ENCODE peak calls at places on chromosomes 2 and 18, in nine cellular contexts. B is psoas muscle, F is cardiac muscle cell, D is body of pancreas, X is HCT116, N is GM23248, V is spleen, T is heart left ventricle, O is mesenchymal stem cell. R is an unnamed sample. For H3K27me3 and H3K4me1, the result is how much of the 10 kb centered on the place peaks cover.

GRCh38 chr2:218400930-218401833 is 1.5 kb downstream of the CTDSP1 start:
- DNase-seq in B (no peak), F (peak), D (peak), X (no peak), N (peak), V (peak), T (peak), O (no peak), R (no peak)

GRCh38 chr2:55048925-55049793 is 1.1 kb downstream of the RTN4 start:
- DNase-seq in B (peak), F (peak), D (peak), X (peak), N (peak), V (peak), T (peak), O (peak), R (peak)

GRCh38 chr2:60299179-60299578 is 254.3 kb downstream of the BCL11A start:
- DNase-seq in B (no peak), F (no peak), D (peak), X (no peak), N (no peak), V (no peak), T (no peak), O (no peak), R (no peak)

GRCh38 chr2:155377931-155378444 is 679.5 kb downstream of the KCNJ3 start:
- DNase-seq in B (no peak), F (no peak), D (no peak), X (no peak), N (peak), V (no peak), T (no peak), O (no peak), R (no peak)

GRCh38 chr2:176398783-176399182 is 129.5 kb downstream of the MTX2 start:
- DNase-seq in B (no peak), F (no peak), D (no peak), X (no peak), N (peak), V (no peak), T (no peak), O (peak), R (no peak)

GRCh38 chr2:101337877-101338276 is 29.4 kb upstream of the RNF149 start:
- DNase-seq in B (no peak), F (no peak), D (no peak), X (no peak), N (peak), V (no peak), T (no peak), O (peak), R (no peak)

GRCh38 chr2:42545023-42545713 is 23.3 kb upstream of the MTA3 start:
- DNase-seq in B (no peak), F (no peak), D (no peak), X (no peak), N (no peak), V (no peak), T (no peak), O (no peak), R (no peak)

GRCh38 chr18:63237911-63238710 is 81.5 kb downstream of the BCL2 start:
- DNase-seq in B (peak), F (peak), D (peak), X (peak), N (peak), V (no peak), T (peak), O (peak), R (no peak)

GRCh38 chr2:15912203-15912602 is 28.1 kb upstream of the MYCN start:
- DNase-seq in B (peak), F (no peak), D (peak), X (no peak), N (peak), V (no peak), T (peak), O (peak), R (peak)

GRCh38 chr2:137942037-137942784 is 22.1 kb upstream of the HNMT start:
- DNase-seq in B (no peak), F (peak), D (no peak), X (no peak), N (no peak), V (no peak), T (no peak), O (no peak), R (no peak)

GRCh38 chr18:21345851-21346250 is 103.8 kb downstream of the GREB1L start:
- DNase-seq in B (no peak), F (no peak), D (no peak), X (no peak), N (no peak), V (no peak), T (no peak), O (no peak), R (no peak)

GRCh38 chr2:133843091-133843490 is 274.8 kb upstream of the NCKAP5 start:
- DNase-seq in B (no peak), F (no peak), D (no peak), X (no peak), N (peak), V (no peak), T (no peak), O (no peak), R (no peak)
- H3K27ac ChIP-seq in B (no peak), F (no peak), D (no peak), X (no peak), N (no peak), V (no peak), T (no peak), O (no peak), R (no peak)

GRCh38 chr2:177646241-177646640 is 253.7 kb downstream of the AGPS start:
- DNase-seq in B (no peak), F (no peak), D (no peak), X (no peak), N (no peak), V (no peak), T (no peak), O (no peak), R (no peak)

GRCh38 chr2:177645241-177645640 is 252.7 kb downstream of the AGPS start:
- DNase-seq in B (no peak), F (no peak), D (no peak), X (no peak), N (no peak), V (no peak), T (no peak), O (no peak), R (no peak)

GRCh38 chr2:177651833-177652232 is 259.3 kb downstream of the AGPS start:
- DNase-seq in B (no peak), F (peak), D (no peak), X (no peak), N (no peak), V (no peak), T (no peak), O (no peak), R (peak)

GRCh38 chr2:177646791-177647190 is 254.2 kb downstream of the AGPS start:
- DNase-seq in B (no peak), F (no peak), D (no peak), X (no peak), N (no peak), V (no peak), T (no peak), O (no peak), R (no peak)

DNA sequence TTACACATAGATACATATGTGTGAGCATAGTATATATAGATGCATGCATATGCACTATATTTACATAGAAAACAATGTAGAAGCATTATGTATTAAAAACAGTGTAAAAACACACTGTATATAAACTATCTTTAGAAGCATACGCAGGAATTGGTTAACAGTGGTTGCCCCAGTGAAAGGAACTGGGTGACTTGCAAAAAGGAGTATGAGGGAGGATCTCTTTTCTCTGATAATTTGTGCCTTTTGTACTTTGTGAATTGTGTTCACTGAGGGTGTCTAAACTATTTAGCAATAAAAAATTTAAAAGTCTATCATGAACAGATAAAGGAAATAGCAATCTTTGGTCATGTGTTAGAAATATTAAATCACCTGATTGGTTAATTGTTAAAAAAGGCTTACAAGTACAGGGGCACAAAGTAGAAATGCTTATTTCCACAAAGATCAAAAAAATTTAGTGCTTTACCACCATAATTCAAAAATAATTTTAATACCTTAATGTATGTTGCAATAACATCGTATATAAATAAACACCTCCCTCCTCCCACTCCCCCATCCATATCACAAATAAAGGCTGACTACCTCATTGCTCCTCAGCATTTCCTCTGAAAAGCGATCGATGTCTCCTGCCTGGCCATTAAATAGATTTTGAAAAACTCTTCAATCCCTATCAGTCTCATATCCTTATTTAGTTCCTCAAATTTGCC is 257.1 kb downstream of the AGPS start:
- DNase-seq in B (no peak), F (no peak), D (no peak), X (no peak), N (no peak), V (no peak), T (no peak), O (no peak), R (no peak)
- H3K27me3 ChIP-seq in B (under half), F (under half), D (under half), X (under half), N (under half), V (under half), T (under half), O (under half), R (under half)

DNA sequence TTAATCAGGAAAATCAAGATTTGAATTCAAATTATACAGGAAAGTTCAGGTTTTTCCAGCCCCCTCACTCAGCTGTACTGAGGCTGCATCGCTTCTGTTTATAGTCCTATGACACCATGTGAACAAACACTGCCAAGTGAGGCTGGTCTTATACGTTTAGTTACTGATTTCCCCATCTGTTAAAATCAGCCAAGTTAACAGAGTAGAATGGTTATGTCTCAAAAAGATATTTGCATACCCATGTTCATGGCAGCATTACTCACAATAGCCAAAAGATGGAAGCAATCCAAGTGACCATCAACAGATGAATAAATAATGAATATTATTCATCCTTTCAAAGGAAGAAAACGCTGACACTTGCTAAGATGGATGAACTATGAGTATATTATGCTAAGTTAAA is 43.8 kb downstream of the REEP1 start:
- DNase-seq in B (no peak), F (no peak), D (no peak), X (no peak), N (no peak), V (no peak), T (no peak), O (no peak), R (no peak)
- H3K4me1 ChIP-seq in B (half or more), F (under half), D (under half), X (under half), N (under half), V (under half), T (under half), O (under half), R (under half)

DNA sequence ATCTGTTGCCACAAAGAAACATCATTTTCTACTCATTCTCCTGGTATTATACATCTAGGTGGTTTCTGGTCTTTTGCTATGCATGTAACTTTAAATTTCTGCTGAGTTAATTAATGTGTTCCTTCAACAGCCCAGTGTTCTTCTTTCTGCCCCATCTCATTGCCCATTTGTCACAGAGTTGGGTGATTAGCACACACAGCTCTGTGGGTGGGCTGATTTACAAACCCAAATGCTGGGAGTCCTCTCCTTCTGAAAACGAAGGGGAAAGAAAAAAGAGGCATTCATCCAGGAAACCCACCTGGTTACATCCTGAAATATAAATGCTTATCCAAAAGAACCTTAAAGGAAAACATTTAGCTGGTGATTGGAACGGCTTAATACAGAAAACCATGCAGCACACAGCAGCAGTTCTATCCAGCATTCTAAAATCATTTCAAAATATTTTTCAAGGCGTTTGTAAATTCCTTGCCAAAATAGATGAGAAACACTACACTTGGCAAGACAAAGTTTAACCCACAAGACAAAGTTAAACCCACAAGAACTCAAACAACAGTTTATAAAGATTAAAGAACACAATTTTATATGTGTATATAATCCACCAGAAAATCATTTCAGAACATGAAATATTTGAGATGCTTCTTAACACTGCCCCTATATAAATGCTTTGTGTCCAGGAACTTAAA is 177.9 kb downstream of the ANTXR1 start:
- DNase-seq in B (no peak), F (no peak), D (no peak), X (no peak), N (peak), V (no peak), T (no peak), O (no peak), R (no peak)
- H3K27ac ChIP-seq in B (no peak), F (no peak), D (no peak), X (no peak), N (peak), V (peak), T (no peak), O (no peak), R (no peak)

DNA sequence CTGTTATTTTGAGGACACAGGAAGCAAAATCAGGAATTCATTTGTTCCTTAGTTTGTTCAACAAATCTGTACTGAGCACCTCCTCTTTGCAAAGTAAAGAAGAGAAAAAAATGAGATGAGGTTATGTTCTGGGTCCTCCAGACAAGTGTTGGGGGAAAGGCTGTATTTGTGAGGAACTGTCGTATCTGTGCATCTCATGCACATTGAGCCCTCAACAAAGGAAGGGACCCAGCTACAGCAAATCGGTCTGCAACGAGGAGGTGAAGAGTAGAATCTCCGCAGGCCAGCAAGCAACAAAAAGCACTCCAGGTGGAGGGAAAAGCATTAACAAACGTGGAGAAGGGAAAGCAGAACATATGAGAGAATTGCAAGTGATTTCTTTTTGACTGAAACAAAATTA is 143.0 kb upstream of the CYP1B1 start:
- DNase-seq in B (no peak), F (no peak), D (no peak), X (no peak), N (no peak), V (no peak), T (no peak), O (no peak), R (no peak)
- H3K27me3 ChIP-seq in B (under half), F (under half), D (under half), X (under half), N (under half), V (under half), T (under half), O (under half), R (under half)

GRCh38 chr2:96537734-96538486 is 1.4 kb downstream of the ARID5A start:
- DNase-seq in B (peak), F (no peak), D (no peak), X (no peak), N (peak), V (peak), T (no peak), O (no peak), R (no peak)

GRCh38 chr2:96537066-96537733 is 648 bp downstream of the ARID5A start:
- DNase-seq in B (peak), F (peak), D (peak), X (no peak), N (peak), V (peak), T (peak), O (peak), R (no peak)

GRCh38 chr2:96540136-96540535 is 3.6 kb downstream of the ARID5A start:
- DNase-seq in B (no peak), F (no peak), D (no peak), X (no peak), N (peak), V (no peak), T (no peak), O (no peak), R (no peak)

GRCh38 chr2:96539215-96539920 is 2.8 kb downstream of the ARID5A start:
- DNase-seq in B (no peak), F (no peak), D (no peak), X (no peak), N (no peak), V (peak), T (no peak), O (no peak), R (no peak)

DNA sequence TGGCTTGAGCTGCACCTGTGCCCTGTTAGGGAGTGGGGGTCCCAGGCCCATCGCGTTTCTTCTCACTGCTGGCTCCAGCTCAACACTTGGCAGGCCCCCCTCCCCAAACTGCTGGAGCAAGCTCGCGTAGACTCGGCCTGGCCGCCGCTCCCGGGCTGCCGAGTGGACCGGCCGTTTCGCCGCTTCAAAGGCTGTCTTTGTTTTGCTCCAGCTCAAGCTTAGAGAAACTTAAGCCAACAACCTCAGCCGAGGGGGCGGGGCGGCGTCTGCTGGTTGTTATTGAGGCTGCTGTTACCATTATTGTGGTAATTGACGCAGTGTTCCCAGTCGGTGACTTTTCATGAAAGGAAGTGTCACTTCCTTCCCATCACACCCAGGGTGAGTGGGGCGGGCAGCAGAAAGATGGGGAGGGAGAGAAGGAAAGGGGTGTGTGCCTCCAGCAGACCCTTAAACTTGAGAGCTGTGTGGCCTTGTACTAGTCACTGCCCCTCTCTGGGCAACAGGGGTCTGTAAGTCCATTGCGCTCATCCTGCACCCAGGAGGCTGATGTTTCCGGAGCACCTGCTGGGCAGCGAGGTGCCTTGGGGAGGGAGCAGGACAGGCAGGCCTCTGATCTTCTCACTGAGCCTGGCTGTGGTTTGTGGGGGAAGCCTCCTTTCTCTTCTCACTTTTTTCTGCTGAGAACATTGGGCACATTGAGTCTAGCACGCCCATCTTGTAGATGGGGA is 2.1 kb downstream of the ARID5A start:
- DNase-seq in B (peak), F (peak), D (peak), X (no peak), N (peak), V (peak), T (peak), O (peak), R (peak)
- H3K4me1 ChIP-seq in B (half or more), F (under half), D (under half), X (under half), N (under half), V (under half), T (under half), O (under half), R (under half)

GRCh38 chr2:134139615-134140014 is 114.3 kb upstream of the MGAT5 start:
- DNase-seq in B (no peak), F (peak), D (peak), X (no peak), N (no peak), V (no peak), T (peak), O (no peak), R (no peak)
- H3K27ac ChIP-seq in B (no peak), F (peak), D (peak), X (no peak), N (no peak), V (no peak), T (peak), O (no peak), R (no peak)

GRCh38 chr18:22349317-22349898 is 68.3 kb downstream of the CTAGE1 start:
- DNase-seq in B (no peak), F (no peak), D (no peak), X (no peak), N (peak), V (no peak), T (no peak), O (peak), R (no peak)
- H3K27me3 ChIP-seq in B (under half), F (under half), D (under half), X (under half), N (under half), V (under half), T (under half), O (half or more), R (half or more)

DNA sequence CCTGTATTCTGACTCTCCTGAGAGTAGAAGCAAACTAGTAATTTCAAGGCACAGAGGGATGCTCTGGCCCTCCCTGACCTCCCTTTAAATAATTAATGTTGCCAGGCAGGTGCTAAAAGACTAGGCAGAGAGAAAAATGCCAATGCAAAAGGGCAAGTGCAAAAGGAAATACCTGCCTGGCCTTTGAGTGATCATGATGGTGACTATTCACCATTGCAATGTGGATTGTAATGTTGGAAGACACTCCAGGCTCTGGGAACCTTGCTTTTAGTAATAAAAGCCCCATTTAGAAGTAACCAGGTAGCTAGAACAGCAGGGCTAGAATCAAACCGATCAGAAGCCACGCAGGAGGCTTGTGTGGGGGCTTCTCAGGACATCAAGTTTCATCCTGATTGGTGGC is 15.9 kb upstream of the CHRNA1 start:
- DNase-seq in B (no peak), F (no peak), D (no peak), X (no peak), N (peak), V (no peak), T (no peak), O (no peak), R (no peak)
- H3K4me1 ChIP-seq in B (under half), F (under half), D (under half), X (under half), N (under half), V (under half), T (under half), O (under half), R (under half)